ENCODE peak calls at places on chromosome 12, in nine cellular contexts. C, W, S, K, M, L, Z, V and Q are unnamed samples.

GRCh38 chr12:70919161-70919560 is 1.4 kb downstream of the PTPRR start:
- DNase-seq in L (no peak), W (no peak), S (no peak), Z (no peak), V (no peak), C (no peak), K (no peak), M (no peak), Q (no peak)

GRCh38 chr12:47080725-47081502 is 1.2 kb upstream of the AMIGO2 start:
- DNase-seq in Z (peak), W (peak), K (peak), L (peak), S (no peak), V (peak), C (peak), M (peak), Q (no peak)

GRCh38 chr12:106118-106561 is 39.6 kb downstream of the IQSEC3 start:
- DNase-seq in K (peak), W (no peak), M (no peak), Z (no peak), L (no peak), C (peak), V (no peak), S (no peak), Q (no peak)

GRCh38 chr12:3019005-3019680 is 58.0 kb upstream of the TSPAN9 start:
- DNase-seq in V (no peak), S (no peak), K (no peak), L (no peak), M (no peak), Z (no peak), W (no peak), C (no peak), Q (no peak)

GRCh38 chr12:93029091-93029490 is 100.0 kb upstream of the EEA1 start:
- DNase-seq in K (no peak), V (no peak), L (no peak), Z (no peak), C (no peak), W (no peak), M (no peak), S (no peak), Q (no peak)

GRCh38 chr12:132417741-132418140 is 72.2 kb upstream of the FBRSL1 start:
- DNase-seq in S (no peak), K (no peak), C (no peak), W (no peak), Z (no peak), L (no peak), V (no peak), M (no peak), Q (no peak)

GRCh38 chr12:131223171-131223761 is 269.6 kb downstream of the ADGRD1 start:
- DNase-seq in V (no peak), L (no peak), M (no peak), S (no peak), C (no peak), Z (no peak), W (no peak), K (no peak), Q (no peak)

GRCh38 chr12:109153711-109154434 is 37.5 kb downstream of the ACACB start:
- DNase-seq in M (peak), W (no peak), L (no peak), C (peak), Z (no peak), S (no peak), K (no peak), V (no peak), Q (no peak)

GRCh38 chr12:68235576-68235975 is 10.0 kb upstream of the IL26 start:
- DNase-seq in Z (no peak), V (no peak), S (no peak), W (no peak), L (no peak), C (no peak), K (no peak), M (no peak), Q (no peak)

GRCh38 chr12:15243102-15243501 is 21.9 kb upstream of the RERG start:
- DNase-seq in Z (no peak), L (no peak), W (no peak), V (no peak), K (no peak), S (no peak), C (no peak), M (no peak), Q (no peak)

GRCh38 chr12:39835517-39836489 is 216.2 kb upstream of the ABCD2 start:
- DNase-seq in Z (no peak), L (no peak), M (no peak), C (no peak), K (no peak), W (no peak), V (no peak), S (no peak), Q (no peak)

GRCh38 chr12:88272456-88272855 is 130.3 kb downstream of the TMTC3 start:
- DNase-seq in S (no peak), L (no peak), V (no peak), C (no peak), M (no peak), W (no peak), K (no peak), Z (no peak), Q (no peak)

GRCh38 chr12:91529829-91530228 is 347.2 kb upstream of the DCN start:
- DNase-seq in M (no peak), L (no peak), S (no peak), K (peak), Z (no peak), C (no peak), V (no peak), W (no peak), Q (no peak)

GRCh38 chr12:128026696-128027574 is 240.0 kb upstream of the TMEM132C start:
- DNase-seq in L (no peak), W (no peak), M (no peak), C (peak), K (no peak), Z (no peak), V (no peak), S (no peak), Q (no peak)

GRCh38 chr12:112841891-112842290 is 50.3 kb downstream of the RPH3A start:
- DNase-seq in M (no peak), V (no peak), W (no peak), S (no peak), C (no peak), Z (no peak), L (no peak), K (peak), Q (no peak)

GRCh38 chr12:78146365-78146772 is 315.7 kb downstream of the NAV3 start:
- DNase-seq in C (peak), S (no peak), L (no peak), K (peak), V (peak), M (peak), Z (no peak), W (no peak), Q (no peak)

GRCh38 chr12:57842342-57843294 is 3.9 kb downstream of the CTDSP2 start:
- DNase-seq in W (no peak), L (no peak), M (peak), S (no peak), K (no peak), V (peak), Z (no peak), C (peak), Q (no peak)

GRCh38 chr12:72271401-72271740 is 799 bp upstream of the TRHDE start:
- DNase-seq in M (peak), S (peak), K (no peak), C (no peak), Z (no peak), W (no peak), L (no peak), V (peak), Q (no peak)

GRCh38 chr12:16300706-16301105 is 23.2 kb upstream of the SLC15A5 start:
- DNase-seq in S (no peak), M (no peak), K (no peak), V (no peak), L (no peak), C (no peak), Z (no peak), W (no peak), Q (no peak)

GRCh38 chr12:31922341-31923062 is 36.7 kb upstream of the RESF1 start:
- DNase-seq in W (no peak), S (no peak), M (no peak), V (peak), C (no peak), Z (no peak), K (peak), L (no peak), Q (no peak)

GRCh38 chr12:49108958-49109404 is 1.7 kb downstream of the LMBR1L start:
- DNase-seq in M (no peak), S (no peak), V (no peak), L (no peak), K (no peak), W (no peak), C (peak), Z (peak), Q (no peak)

GRCh38 chr12:119340604-119341003 is 6.1 kb downstream of the CCDC60 start:
- DNase-seq in L (no peak), C (no peak), S (no peak), V (no peak), M (no peak), Z (no peak), W (no peak), K (no peak), Q (no peak)

GRCh38 chr12:66241061-66242043 is 52.3 kb downstream of the IRAK3 start:
- DNase-seq in Z (no peak), V (no peak), W (no peak), C (no peak), M (no peak), K (peak), S (no peak), L (no peak), Q (no peak)

GRCh38 chr12:69984216-69984615 is 159.2 kb downstream of the MYRFL start:
- DNase-seq in Z (no peak), L (no peak), K (no peak), C (no peak), M (no peak), W (no peak), V (no peak), S (no peak), Q (no peak)

GRCh38 chr12:111105294-111105693 is 184.9 kb upstream of the MYL2 start:
- DNase-seq in M (no peak), V (peak), K (no peak), S (no peak), C (no peak), Z (no peak), W (no peak), L (no peak), Q (no peak)

GRCh38 chr12:56338643-56339422 is at the start of gene IL23A:
- DNase-seq in C (peak), S (peak), W (peak), M (no peak), K (no peak), Z (no peak), V (no peak), L (peak), Q (no peak)

GRCh38 chr12:121709478-121709890 is 3.1 kb upstream of the TMEM120B start:
- DNase-seq in Z (no peak), C (peak), L (no peak), S (no peak), M (no peak), V (no peak), K (peak), W (no peak), Q (no peak)

GRCh38 chr12:121708313-121709063 is 4.1 kb upstream of the TMEM120B start:
- DNase-seq in S (no peak), V (no peak), W (no peak), L (no peak), K (no peak), Z (no peak), C (no peak), M (no peak), Q (no peak)

GRCh38 chr12:121702944-121703343 is 9.6 kb upstream of the TMEM120B start:
- DNase-seq in V (no peak), Z (no peak), M (no peak), S (no peak), C (no peak), W (no peak), K (no peak), L (no peak), Q (no peak)

GRCh38 chr12:121701667-121702277 is 10.8 kb upstream of the TMEM120B start:
- DNase-seq in M (no peak), S (no peak), C (peak), V (no peak), L (no peak), K (no peak), Z (no peak), W (no peak), Q (no peak)

GRCh38 chr12:121705514-121705913 is 7.0 kb upstream of the TMEM120B start:
- DNase-seq in K (no peak), C (no peak), W (no peak), M (no peak), S (no peak), V (no peak), Z (no peak), L (no peak), Q (no peak)
- H3K27ac ChIP-seq in K (no peak), C (no peak), W (no peak), M (no peak), S (no peak), V (no peak), Z (no peak), L (no peak), Q (no peak)

GRCh38 chr12:11743748-11744147 is 94.3 kb downstream of the ETV6 start:
- DNase-seq in W (no peak), M (no peak), V (no peak), K (no peak), L (no peak), C (no peak), Z (no peak), S (no peak), Q (peak)

GRCh38 chr12:11746940-11747716 is 97.7 kb downstream of the ETV6 start:
- DNase-seq in Z (no peak), V (no peak), C (no peak), L (no peak), S (no peak), K (no peak), M (no peak), W (no peak), Q (no peak)

GRCh38 chr12:11746024-11746771 is 96.7 kb downstream of the ETV6 start:
- DNase-seq in Z (no peak), K (peak), C (no peak), V (no peak), L (no peak), S (no peak), M (no peak), W (no peak), Q (no peak)

GRCh38 chr12:11743333-11743732 is 93.9 kb downstream of the ETV6 start:
- DNase-seq in V (no peak), W (no peak), Z (no peak), M (no peak), L (no peak), C (no peak), K (no peak), S (no peak), Q (no peak)

GRCh38 chr12:11745112-11745511 is 95.6 kb downstream of the ETV6 start:
- DNase-seq in W (no peak), S (no peak), V (no peak), M (no peak), K (no peak), L (no peak), Z (no peak), C (no peak), Q (no peak)
- H3K27ac ChIP-seq in W (no peak), S (no peak), V (no peak), M (no peak), K (peak), L (no peak), Z (no peak), C (no peak), Q (no peak)

GRCh38 chr12:50555471-50555885 is 50.7 kb downstream of the DIP2B start:
- DNase-seq in M (no peak), C (no peak), S (no peak), L (no peak), V (no peak), Z (no peak), W (no peak), K (no peak), Q (no peak)
- H3K27ac ChIP-seq in M (peak), C (peak), S (no peak), L (no peak), V (peak), Z (no peak), W (no peak), K (peak), Q (no peak)

DNA sequence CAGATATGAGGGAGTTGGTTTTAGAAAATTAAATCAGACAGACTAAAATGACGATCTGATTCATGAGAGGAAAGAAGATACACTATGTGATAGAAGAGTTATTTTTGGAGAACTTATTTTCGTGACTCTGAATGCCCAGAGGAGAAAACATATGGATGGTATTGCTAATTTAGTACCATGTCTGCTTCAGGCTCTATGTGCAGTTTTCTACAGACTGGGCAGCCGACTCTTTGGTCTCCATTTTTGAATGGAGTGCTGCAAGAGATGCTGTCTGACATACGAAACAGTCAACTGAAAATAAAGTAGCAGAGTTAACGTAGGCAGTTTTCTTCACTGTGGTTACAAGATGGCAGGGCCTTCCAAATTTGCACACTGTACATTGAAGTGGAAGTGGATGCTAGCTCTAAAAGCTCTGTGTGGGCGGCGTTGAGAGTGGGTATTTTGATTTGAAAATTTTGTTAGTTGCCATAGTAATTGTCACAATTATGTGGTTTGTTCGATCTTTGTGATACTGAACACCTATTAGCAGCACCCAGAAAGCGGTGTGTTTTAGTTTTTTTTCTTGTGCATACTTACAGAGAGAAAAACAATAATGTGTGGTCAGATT is 154.8 kb upstream of the ATP2B1 start:
- DNase-seq in M (no peak), V (peak), S (no peak), Z (no peak), C (no peak), K (no peak), L (peak), W (peak), Q (no peak)
- H3K27ac ChIP-seq in M (no peak), V (no peak), S (no peak), Z (peak), C (peak), K (no peak), L (peak), W (peak), Q (no peak)

GRCh38 chr12:121767525-121768016 is 25.9 kb downstream of the RHOF start:
- DNase-seq in M (no peak), S (no peak), C (no peak), W (no peak), Z (no peak), K (no peak), V (no peak), L (no peak), Q (no peak)
- H3K27ac ChIP-seq in M (peak), S (no peak), C (peak), W (no peak), Z (no peak), K (peak), V (no peak), L (no peak), Q (no peak)

GRCh38 chr12:10213168-10214130 is 772 bp downstream of the GABARAPL1 start:
- DNase-seq in W (peak), C (peak), Z (peak), K (peak), V (peak), S (peak), M (peak), L (peak), Q (no peak)

GRCh38 chr12:10218021-10218420 is 5.3 kb downstream of the GABARAPL1 start:
- DNase-seq in M (no peak), W (no peak), C (no peak), K (no peak), Z (no peak), V (no peak), S (no peak), L (no peak), Q (no peak)

GRCh38 chr12:10214877-10215267 is 2.2 kb downstream of the GABARAPL1 start:
- DNase-seq in W (no peak), K (no peak), L (no peak), M (no peak), Z (no peak), V (no peak), C (no peak), S (no peak), Q (no peak)

GRCh38 chr12:10214131-10214876 is 1.6 kb downstream of the GABARAPL1 start:
- DNase-seq in L (no peak), Z (no peak), C (peak), V (peak), M (peak), K (no peak), W (no peak), S (no peak), Q (no peak)

GRCh38 chr12:10215451-10215850 is 2.8 kb downstream of the GABARAPL1 start:
- DNase-seq in V (no peak), C (no peak), K (no peak), S (no peak), L (no peak), Z (no peak), M (no peak), W (no peak), Q (no peak)
- H3K27ac ChIP-seq in V (no peak), C (peak), K (no peak), S (no peak), L (no peak), Z (peak), M (no peak), W (no peak), Q (no peak)

DNA sequence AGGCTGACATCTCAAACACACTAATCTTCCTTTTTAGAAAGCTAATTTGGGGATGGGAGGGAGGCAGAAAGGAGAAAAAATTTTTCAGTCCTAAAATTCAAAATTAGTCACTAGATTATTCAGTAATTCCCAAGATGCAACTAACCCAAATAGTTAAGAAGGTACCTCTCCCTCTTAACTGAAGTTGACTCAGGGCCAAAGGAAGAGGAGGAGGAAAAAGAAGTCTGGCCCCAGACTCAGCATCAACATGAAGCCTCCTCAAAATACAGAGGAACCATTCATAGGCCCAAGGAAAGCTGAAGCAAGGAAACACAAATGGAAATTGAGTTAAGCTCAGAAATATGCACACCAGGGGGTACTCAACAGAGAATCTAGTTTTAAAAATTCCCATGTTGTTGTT is 21.6 kb downstream of the CBX5 start:
- DNase-seq in W (no peak), Z (no peak), S (no peak), C (no peak), V (peak), L (no peak), M (no peak), K (no peak), Q (no peak)
- H3K27ac ChIP-seq in W (no peak), Z (peak), S (peak), C (peak), V (peak), L (no peak), M (peak), K (peak), Q (peak)

GRCh38 chr12:45773734-45774133 is 44.2 kb downstream of the ARID2 start:
- DNase-seq in V (peak), K (no peak), W (no peak), Z (no peak), L (no peak), S (no peak), M (no peak), C (no peak), Q (no peak)
- H3K27ac ChIP-seq in V (no peak), K (no peak), W (no peak), Z (no peak), L (no peak), S (no peak), M (no peak), C (no peak), Q (no peak)